ENCODE peak calls at places on chromosomes 7 and 10, in nine cellular contexts. One of them, this sample, is unnamed.
A peak's percentile ranks its signal among the peaks of the same experiment; 100 is the strongest.

GRCh38 chr7:47940482-47941001 is 7.7 kb downstream of the PKD1L1 start:
- DNase-seq in body of pancreas: no peak
- DNase-seq in stimulated activated CD8-positive, alpha-beta memory T cell treated with anti-CD3 and anti-CD28 coated beads, Interleukin-15, amount 100 ng/mL, for 24 hours: no peak
- DNase-seq in LoVo: peak; percentile 75
- DNase-seq in IMR-90: peak; percentile 77
- DNase-seq in nephron progenitor cell: no peak
- DNase-seq in Panc1: no peak
- DNase-seq in H54: no peak
- DNase-seq in Daoy: peak; percentile 45
- DNase-seq in this sample: peak; percentile 82

GRCh38 chr7:29879609-29880008 is 73.3 kb downstream of the WIPF3 start:
- DNase-seq in nephron progenitor cell: no peak
- DNase-seq in LoVo: no peak
- DNase-seq in Panc1: no peak
- DNase-seq in H54: peak; percentile 52
- DNase-seq in stimulated activated CD8-positive, alpha-beta memory T cell treated with anti-CD3 and anti-CD28 coated beads, Interleukin-15, amount 100 ng/mL, for 24 hours: no peak
- DNase-seq in body of pancreas: no peak
- DNase-seq in Daoy: peak; percentile 66
- DNase-seq in IMR-90: peak; percentile 21
- DNase-seq in this sample: no peak

GRCh38 chr7:93165447-93165846 is 17.3 kb upstream of the SAMD9L start:
- DNase-seq in IMR-90: peak; percentile 39
- DNase-seq in Daoy: no peak
- DNase-seq in stimulated activated CD8-positive, alpha-beta memory T cell treated with anti-CD3 and anti-CD28 coated beads, Interleukin-15, amount 100 ng/mL, for 24 hours: no peak
- DNase-seq in nephron progenitor cell: no peak
- DNase-seq in H54: no peak
- DNase-seq in Panc1: no peak
- DNase-seq in body of pancreas: no peak
- DNase-seq in LoVo: no peak
- DNase-seq in this sample: no peak

GRCh38 chr10:121288011-121288410 is 310.2 kb downstream of the FGFR2 start:
- DNase-seq in LoVo: no peak
- DNase-seq in Daoy: no peak
- DNase-seq in H54: no peak
- DNase-seq in Panc1: no peak
- DNase-seq in body of pancreas: no peak
- DNase-seq in IMR-90: no peak
- DNase-seq in stimulated activated CD8-positive, alpha-beta memory T cell treated with anti-CD3 and anti-CD28 coated beads, Interleukin-15, amount 100 ng/mL, for 24 hours: no peak
- DNase-seq in nephron progenitor cell: no peak
- DNase-seq in this sample: no peak

GRCh38 chr7:151245360-151246160 is 2.9 kb downstream of the SMARCD3 start:
- DNase-seq in Daoy: peak; percentile 63
- DNase-seq in IMR-90: no peak
- DNase-seq in Panc1: no peak
- DNase-seq in LoVo: no peak
- DNase-seq in H54: no peak
- DNase-seq in body of pancreas: no peak
- DNase-seq in nephron progenitor cell: peak; percentile 76
- DNase-seq in stimulated activated CD8-positive, alpha-beta memory T cell treated with anti-CD3 and anti-CD28 coated beads, Interleukin-15, amount 100 ng/mL, for 24 hours: peak; percentile 40
- DNase-seq in this sample: peak; percentile 67

GRCh38 chr7:1020849-1021251 is 23.5 kb upstream of the GPR146 start:
- DNase-seq in LoVo: no peak
- DNase-seq in stimulated activated CD8-positive, alpha-beta memory T cell treated with anti-CD3 and anti-CD28 coated beads, Interleukin-15, amount 100 ng/mL, for 24 hours: no peak
- DNase-seq in nephron progenitor cell: no peak
- DNase-seq in H54: no peak
- DNase-seq in Daoy: no peak
- DNase-seq in IMR-90: no peak
- DNase-seq in Panc1: no peak
- DNase-seq in body of pancreas: no peak
- DNase-seq in this sample: no peak

GRCh38 chr10:102827597-102827975 is 9.6 kb downstream of the CYP17A1 start:
- DNase-seq in H54: no peak
- DNase-seq in Daoy: no peak
- DNase-seq in nephron progenitor cell: no peak
- DNase-seq in body of pancreas: no peak
- DNase-seq in Panc1: no peak
- DNase-seq in LoVo: no peak
- DNase-seq in IMR-90: no peak
- DNase-seq in stimulated activated CD8-positive, alpha-beta memory T cell treated with anti-CD3 and anti-CD28 coated beads, Interleukin-15, amount 100 ng/mL, for 24 hours: no peak
- DNase-seq in this sample: no peak

GRCh38 chr10:3100093-3100792 is 32.9 kb downstream of the PFKP start:
- DNase-seq in H54: no peak
- DNase-seq in IMR-90: no peak
- DNase-seq in nephron progenitor cell: no peak
- DNase-seq in stimulated activated CD8-positive, alpha-beta memory T cell treated with anti-CD3 and anti-CD28 coated beads, Interleukin-15, amount 100 ng/mL, for 24 hours: no peak
- DNase-seq in body of pancreas: no peak
- DNase-seq in Daoy: no peak
- DNase-seq in LoVo: no peak
- DNase-seq in Panc1: no peak
- DNase-seq in this sample: no peak

GRCh38 chr10:18713077-18713476 is 53.8 kb downstream of the ARL5B start:
- DNase-seq in Panc1: no peak
- DNase-seq in LoVo: peak; percentile 85
- DNase-seq in Daoy: peak; percentile 67
- DNase-seq in nephron progenitor cell: no peak
- DNase-seq in H54: peak; percentile 45
- DNase-seq in IMR-90: peak; percentile 92
- DNase-seq in stimulated activated CD8-positive, alpha-beta memory T cell treated with anti-CD3 and anti-CD28 coated beads, Interleukin-15, amount 100 ng/mL, for 24 hours: no peak
- DNase-seq in body of pancreas: no peak
- DNase-seq in this sample: peak; percentile 33

GRCh38 chr7:42572046-42572445 is 335.0 kb upstream of the GLI3 start:
- DNase-seq in body of pancreas: no peak
- DNase-seq in LoVo: no peak
- DNase-seq in Panc1: no peak
- DNase-seq in nephron progenitor cell: no peak
- DNase-seq in stimulated activated CD8-positive, alpha-beta memory T cell treated with anti-CD3 and anti-CD28 coated beads, Interleukin-15, amount 100 ng/mL, for 24 hours: no peak
- DNase-seq in IMR-90: no peak
- DNase-seq in Daoy: no peak
- DNase-seq in H54: no peak
- DNase-seq in this sample: no peak

GRCh38 chr10:118799779-118800178 is 45.0 kb upstream of the CACUL1 start:
- DNase-seq in Panc1: no peak
- DNase-seq in stimulated activated CD8-positive, alpha-beta memory T cell treated with anti-CD3 and anti-CD28 coated beads, Interleukin-15, amount 100 ng/mL, for 24 hours: no peak
- DNase-seq in IMR-90: peak; percentile 23
- DNase-seq in nephron progenitor cell: no peak
- DNase-seq in body of pancreas: no peak
- DNase-seq in Daoy: peak; percentile 79
- DNase-seq in H54: peak; percentile 38
- DNase-seq in LoVo: no peak
- DNase-seq in this sample: peak; percentile 24

GRCh38 chr10:112899396-112900065 is 50.5 kb upstream of the TCF7L2 start:
- DNase-seq in LoVo: no peak
- DNase-seq in H54: no peak
- DNase-seq in Daoy: no peak
- DNase-seq in nephron progenitor cell: no peak
- DNase-seq in body of pancreas: peak; percentile 25
- DNase-seq in IMR-90: no peak
- DNase-seq in Panc1: no peak
- DNase-seq in stimulated activated CD8-positive, alpha-beta memory T cell treated with anti-CD3 and anti-CD28 coated beads, Interleukin-15, amount 100 ng/mL, for 24 hours: no peak
- DNase-seq in this sample: no peak

GRCh38 chr7:141133646-141134045 is 59.8 kb downstream of the TMEM178B start:
- DNase-seq in IMR-90: no peak
- DNase-seq in nephron progenitor cell: no peak
- DNase-seq in Daoy: no peak
- DNase-seq in body of pancreas: no peak
- DNase-seq in Panc1: no peak
- DNase-seq in stimulated activated CD8-positive, alpha-beta memory T cell treated with anti-CD3 and anti-CD28 coated beads, Interleukin-15, amount 100 ng/mL, for 24 hours: no peak
- DNase-seq in H54: no peak
- DNase-seq in LoVo: no peak
- DNase-seq in this sample: no peak

GRCh38 chr10:128125944-128126764 is at the start of gene MKI67:
- DNase-seq in Daoy: peak; percentile 91
- DNase-seq in H54: peak; percentile 60
- DNase-seq in stimulated activated CD8-positive, alpha-beta memory T cell treated with anti-CD3 and anti-CD28 coated beads, Interleukin-15, amount 100 ng/mL, for 24 hours: peak; percentile 80
- DNase-seq in LoVo: peak; percentile 91
- DNase-seq in IMR-90: peak; percentile 83
- DNase-seq in body of pancreas: peak; percentile 80
- DNase-seq in Panc1: peak; percentile 43
- DNase-seq in nephron progenitor cell: peak; percentile 89
- DNase-seq in this sample: peak; percentile 96